ENCODE peak calls at places on chromosomes 6 and 20, in five cellular contexts. C is Peyer's patch, V is IMR-90, R is ovary, D is thyroid gland. Y is an unnamed sample.

GRCh38 chr6:12223383-12223782 is 66.8 kb upstream of the EDN1 start:
- DNase-seq in R (no peak), D (no peak), C (no peak), V (no peak), Y (no peak)

GRCh38 chr6:158496700-158497099 is 63.2 kb upstream of the TMEM181 start:
- DNase-seq in R (no peak), V (no peak), D (peak; percentile 63), C (no peak), Y (no peak)

GRCh38 chr6:50845499-50846108 is 26.9 kb downstream of the TFAP2B start:
- DNase-seq in V (no peak), C (no peak), R (no peak), D (no peak), Y (no peak)

GRCh38 chr6:17081273-17081672 is 20.6 kb upstream of the STMND1 start:
- DNase-seq in C (no peak), D (no peak), V (no peak), R (no peak), Y (no peak)

GRCh38 chr6:76684881-76685280 is 612.4 kb upstream of the IMPG1 start:
- DNase-seq in C (no peak), V (peak; percentile 2), D (no peak), R (no peak), Y (no peak)

GRCh38 chr6:127302728-127303675 is 36.3 kb downstream of the RNF146 start:
- DNase-seq in C (peak; percentile 45), D (peak; percentile 22), R (peak; percentile 25), V (peak; percentile 48), Y (peak; percentile 33)

GRCh38 chr6:148935705-148936306 is 189.0 kb downstream of the UST start:
- DNase-seq in D (no peak), V (peak; percentile 71), R (no peak), C (no peak), Y (no peak)

GRCh38 chr6:4441981-4442434 is 306.6 kb upstream of the ECI2 start:
- DNase-seq in V (peak; percentile 73), C (no peak), R (no peak), D (no peak), Y (no peak)

GRCh38 chr20:46547995-46548394 is 2.5 kb downstream of the OCSTAMP start:
- DNase-seq in V (no peak), D (no peak), C (no peak), R (no peak), Y (no peak)

GRCh38 chr6:153016846-153017245 is 14.3 kb upstream of the MTRF1L start:
- DNase-seq in C (no peak), D (no peak), V (no peak), R (no peak), Y (no peak)

GRCh38 chr6:39495023-39495422 is 172.5 kb upstream of the KCNK16 start:
- DNase-seq in C (no peak), V (no peak), D (no peak), R (no peak), Y (no peak)

GRCh38 chr20:61252601-61253263 is 671 bp downstream of the CDH4 start:
- DNase-seq in C (no peak), V (peak; percentile 9), R (no peak), D (no peak), Y (no peak)

GRCh38 chr20:61249626-61250025 is 2.4 kb upstream of the CDH4 start:
- DNase-seq in V (no peak), R (no peak), C (no peak), D (no peak), Y (no peak)

GRCh38 chr20:61253640-61254511 is 1.8 kb downstream of the CDH4 start:
- DNase-seq in R (no peak), C (no peak), V (peak; percentile 27), D (no peak), Y (no peak)

GRCh38 chr20:61253264-61253639 is 1.2 kb downstream of the CDH4 start:
- DNase-seq in D (no peak), V (peak; percentile 45), C (no peak), R (no peak), Y (no peak)

DNA sequence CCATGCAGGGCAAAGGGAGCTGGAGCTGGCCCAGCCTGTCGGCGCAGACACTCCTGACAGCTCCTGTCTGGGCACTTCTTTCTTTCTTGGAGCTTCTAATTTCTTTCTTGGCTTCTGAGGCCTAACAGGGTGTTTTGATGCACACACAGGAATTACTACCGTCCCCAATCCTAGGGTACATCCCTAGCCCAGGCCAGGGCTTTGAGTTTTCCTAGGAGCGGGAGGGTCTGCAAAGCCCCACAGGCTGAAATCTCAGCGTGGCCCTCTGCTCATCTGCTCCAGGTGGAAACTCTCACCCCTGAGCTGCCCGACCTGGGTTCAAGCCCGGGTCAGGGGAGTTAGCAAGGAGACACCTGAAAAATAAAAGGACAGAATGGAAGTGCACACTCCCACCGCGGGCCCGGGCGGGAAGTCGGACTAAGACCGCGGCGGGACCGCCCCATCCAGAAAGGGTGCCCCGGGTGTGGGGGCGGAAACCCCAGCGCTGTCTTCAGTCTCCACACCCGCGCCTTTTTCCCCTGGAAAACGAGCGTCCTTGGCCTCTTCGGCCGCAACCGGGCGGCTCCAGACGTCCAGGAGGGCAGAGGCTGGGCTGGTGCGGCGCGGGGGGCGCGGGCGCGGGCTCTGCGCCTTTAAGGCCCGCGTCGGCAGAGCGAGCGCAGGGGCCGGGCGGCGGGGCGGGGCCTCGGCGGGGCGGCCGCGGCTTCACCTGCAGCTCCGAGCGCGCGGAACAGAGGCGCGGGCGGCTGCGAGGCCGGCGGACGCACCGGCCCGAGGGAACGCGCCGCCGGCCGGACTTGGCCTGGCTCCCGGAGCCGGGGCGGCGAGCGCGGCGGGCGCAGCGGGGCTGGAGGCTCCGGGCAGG is at the start of gene CDH4:
- DNase-seq in C (no peak), V (no peak), R (no peak), D (no peak), Y (no peak)
- TF ChIP-seq POLR2A in C (no peak), V (no peak), R (no peak), D (no peak), Y (no peak)

GRCh38 chr20:35284267-35284991 is at the start of gene EIF6:
- DNase-seq in D (peak; percentile 69), R (peak; percentile 82), V (peak; percentile 87), C (peak; percentile 76), Y (peak; percentile 92)
- TF ChIP-seq POLR2A in D (peak; percentile 33), R (no peak), V (peak; percentile 86), C (peak; percentile 47), Y (peak; percentile 71)

DNA sequence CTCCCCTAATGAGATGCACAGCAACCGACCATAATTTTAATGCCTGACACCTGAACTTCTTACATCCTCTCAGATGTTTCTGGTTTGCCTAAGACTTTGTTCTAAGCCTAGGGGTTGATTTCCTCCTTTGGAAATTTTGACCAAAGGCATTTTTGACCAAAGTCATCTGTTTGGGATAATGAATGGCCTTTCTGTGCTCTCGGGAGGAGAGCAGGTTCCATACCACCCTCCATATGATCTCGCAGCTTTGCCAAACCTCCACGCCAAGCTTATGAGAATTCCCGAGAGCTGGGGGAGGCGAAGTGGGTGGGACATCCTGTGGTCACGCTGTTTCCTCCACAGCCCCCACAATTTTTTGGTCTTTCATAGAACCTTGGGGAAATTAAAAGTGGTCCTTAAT is 91.7 kb downstream of the SCML4 start:
- DNase-seq in R (no peak), D (no peak), V (no peak), C (no peak), Y (no peak)
- TF ChIP-seq POLR2A in R (no peak), D (no peak), V (no peak), C (no peak), Y (no peak)

DNA sequence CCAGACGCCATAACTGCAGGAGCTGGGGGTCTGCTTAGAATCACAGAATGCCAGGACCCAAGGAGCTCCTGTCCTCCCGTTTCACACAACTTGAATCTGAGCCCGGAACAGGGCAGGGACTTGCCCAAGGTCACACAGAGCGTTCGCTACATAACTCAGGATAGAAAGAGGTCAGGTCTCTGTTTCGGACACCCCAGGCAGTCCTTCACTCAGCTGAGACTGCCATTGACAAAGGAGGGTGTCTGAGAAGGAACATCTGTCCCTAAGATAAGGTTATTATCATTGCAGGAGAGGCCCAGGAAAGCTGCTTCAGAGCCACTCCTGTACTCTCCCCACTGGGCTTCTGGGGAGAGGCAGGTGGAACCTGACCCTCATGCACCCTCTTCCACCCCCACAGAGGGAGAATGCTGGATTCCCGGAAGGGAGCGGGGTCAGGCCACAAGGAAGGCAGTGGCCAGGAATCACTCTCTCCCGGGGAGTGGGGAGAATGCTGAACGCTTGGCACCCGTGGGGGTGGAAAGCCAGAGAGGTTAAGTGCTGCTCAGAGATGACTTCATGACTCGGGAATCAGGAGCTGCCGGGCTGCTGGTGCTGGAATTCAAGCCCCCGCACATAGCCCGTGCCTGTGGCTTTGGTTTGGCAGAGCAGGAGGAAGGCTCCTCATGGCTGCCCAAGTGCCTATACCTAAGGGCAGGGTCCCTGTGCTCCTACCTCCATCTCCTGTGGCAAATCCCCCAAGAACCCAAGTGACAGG is 10.7 kb downstream of the SDC4 start:
- DNase-seq in R (peak; percentile 38), D (peak; percentile 87), C (no peak), V (peak; percentile 94), Y (peak; percentile 84)
- TF ChIP-seq POLR2A in R (no peak), D (peak; percentile 50), C (peak; percentile 28), V (no peak), Y (no peak)

GRCh38 chr6:128515550-128516513 is 4.6 kb downstream of the PTPRK start:
- DNase-seq in C (no peak), V (peak; percentile 68), R (no peak), D (no peak), Y (no peak)
- TF ChIP-seq POLR2A in C (no peak), V (no peak), R (no peak), D (no peak), Y (no peak)

Y was measured in erythroblast.